ENCODE peak calls at places on chromosome 3, in four cellular contexts. V is GM12891; U is effector CD4-positive, alpha-beta T cell; F is effector memory CD8-positive, alpha-beta T cell. H is an unnamed sample.
A peak's percentile ranks its signal among the peaks of the same experiment; 100 is the strongest.

GRCh38 chr3:5217824-5218595 is 30.5 kb downstream of the EDEM1 start:
- DNase-seq in V (no peak), F (no peak), U (no peak), H (no peak)

GRCh38 chr3:107430214-107431047 is 53.2 kb downstream of the CCDC54 start:
- DNase-seq in U (no peak), F (no peak), V (no peak), H (no peak)

GRCh38 chr3:136946978-136947377 is 10.8 kb upstream of the IL20RB start:
- DNase-seq in V (no peak), F (no peak), U (no peak), H (no peak)

GRCh38 chr3:38829404-38829803 is 13.4 kb upstream of the SCN10A start:
- DNase-seq in U (no peak), F (no peak), V (no peak), H (peak; percentile 20)

GRCh38 chr3:125589743-125590142 is 5.6 kb downstream of the OSBPL11 start:
- DNase-seq in U (no peak), V (no peak), F (no peak), H (no peak)

GRCh38 chr3:5035113-5035512 is 55.9 kb downstream of the BHLHE40 start:
- DNase-seq in V (no peak), U (no peak), F (no peak), H (no peak)

GRCh38 chr3:186976802-186977201 is 46.5 kb downstream of the ST6GAL1 start:
- DNase-seq in F (no peak), U (no peak), V (no peak), H (no peak)

GRCh38 chr3:82461049-82461889 is 699.8 kb upstream of the GBE1 start:
- DNase-seq in F (no peak), U (no peak), V (no peak), H (no peak)

GRCh38 chr3:10411598-10412332 is 90.9 kb upstream of the SEC13 start:
- DNase-seq in V (no peak), U (no peak), F (no peak), H (no peak)

GRCh38 chr3:128619146-128619890 is 31.3 kb downstream of the RPN1 start:
- DNase-seq in V (no peak), F (no peak), U (no peak), H (no peak)

GRCh38 chr3:27483117-27484001 is 825 bp downstream of the SLC4A7 start:
- DNase-seq in V (peak; percentile 21), U (peak; percentile 6), F (peak; percentile 7), H (peak; percentile 53)

GRCh38 chr3:7744850-7745249 is 756.8 kb upstream of the LMCD1 start:
- DNase-seq in U (no peak), F (no peak), V (no peak), H (no peak)

H was measured in left ventricle myocardium inferior.